ENCODE peak calls at places on chromosomes 2 and 18, in nine cellular contexts. S, N, C, A, J, L, V, E and U are unnamed samples.

GRCh38 chr2:1049691-1050090 is 99.0 kb downstream of the SNTG2 start:
- DNase-seq in N (peak; percentile 69), E (no peak), V (no peak), C (no peak), L (no peak), S (no peak), A (no peak), J (no peak), U (peak; percentile 35)

GRCh38 chr2:766255-766654 is 89.0 kb upstream of the TMEM18 start:
- DNase-seq in E (no peak), V (no peak), S (no peak), A (no peak), L (no peak), C (no peak), N (no peak), J (no peak), U (no peak)

GRCh38 chr18:37669991-37670534 is 104.5 kb upstream of the CELF4 start:
- DNase-seq in A (no peak), L (no peak), J (no peak), V (no peak), E (no peak), C (no peak), N (no peak), S (no peak), U (no peak)

GRCh38 chr2:95115418-95115817 is 6.2 kb downstream of the MRPS5 start:
- DNase-seq in V (peak; percentile 64), E (peak; percentile 70), J (peak; percentile 75), S (peak; percentile 77), L (peak; percentile 68), A (peak; percentile 57), C (peak; percentile 74), N (peak; percentile 76), U (peak; percentile 71)

GRCh38 chr2:127106457-127106997 is 427 bp downstream of the BIN1 start:
- DNase-seq in N (no peak), C (peak; percentile 47), S (no peak), J (no peak), V (no peak), L (no peak), E (no peak), A (no peak), U (peak; percentile 25)

GRCh38 chr2:235693279-235693678 is 199.4 kb downstream of the AGAP1 start:
- DNase-seq in V (no peak), C (no peak), E (no peak), S (no peak), J (no peak), L (no peak), A (no peak), N (no peak), U (no peak)

GRCh38 chr2:129179199-129179598 is 800.3 kb upstream of the RAB6C start:
- DNase-seq in L (no peak), V (no peak), E (no peak), C (no peak), J (no peak), S (no peak), A (no peak), N (no peak), U (no peak)

GRCh38 chr2:35035883-35036282 is 1319.7 kb upstream of the CRIM1 start:
- DNase-seq in A (no peak), E (no peak), C (peak; percentile 7), V (no peak), J (no peak), S (no peak), L (peak; percentile 8), N (no peak), U (no peak)

GRCh38 chr2:128329607-128330006 is 10.9 kb upstream of the HS6ST1 start:
- DNase-seq in J (no peak), V (no peak), N (no peak), S (no peak), E (no peak), C (no peak), L (no peak), A (no peak), U (peak; percentile 69)

GRCh38 chr2:124281556-124281955 is 256.5 kb downstream of the CNTNAP5 start:
- DNase-seq in J (no peak), L (no peak), S (no peak), A (no peak), E (peak; percentile 44), V (no peak), N (no peak), C (no peak), U (no peak)

GRCh38 chr2:128640847-128641360 is 322.2 kb upstream of the HS6ST1 start:
- DNase-seq in N (no peak), A (no peak), C (no peak), E (no peak), J (peak; percentile 7), S (no peak), V (no peak), L (no peak), U (no peak)

GRCh38 chr18:2237706-2238105 is 333.6 kb downstream of the METTL4 start:
- DNase-seq in L (no peak), C (no peak), V (no peak), A (no peak), E (no peak), J (no peak), S (no peak), N (no peak), U (no peak)

GRCh38 chr2:172783091-172783898 is 47.6 kb downstream of the RAPGEF4 start:
- DNase-seq in J (no peak), C (peak; percentile 13), N (peak; percentile 86), L (no peak), V (peak; percentile 78), S (no peak), A (no peak), E (no peak), U (peak; percentile 82)

GRCh38 chr2:121260370-121261154 is 24.4 kb downstream of the TFCP2L1 start:
- DNase-seq in A (no peak), E (peak; percentile 32), N (no peak), J (no peak), L (no peak), V (no peak), S (no peak), C (no peak), U (no peak)

GRCh38 chr2:10993001-10993481 is 81.3 kb downstream of the KCNF1 start:
- DNase-seq in S (no peak), A (no peak), N (no peak), L (no peak), E (no peak), C (no peak), V (no peak), J (no peak), U (no peak)

GRCh38 chr2:240814946-240815760 is 4.9 kb downstream of the KIF1A start:
- DNase-seq in S (no peak), V (no peak), C (no peak), N (no peak), E (no peak), L (no peak), A (no peak), J (no peak), U (no peak)

GRCh38 chr2:238855299-238855698 is 7.4 kb downstream of the TWIST2 start:
- DNase-seq in J (no peak), A (no peak), C (no peak), V (no peak), L (no peak), N (no peak), S (no peak), E (no peak), U (peak; percentile 51)

GRCh38 chr18:210780-211179 is 52.4 kb downstream of the USP14 start:
- DNase-seq in S (no peak), L (no peak), V (no peak), N (no peak), E (no peak), J (no peak), A (no peak), C (no peak), U (no peak)

GRCh38 chr2:31337860-31338259 is 76.7 kb downstream of the XDH start:
- DNase-seq in E (no peak), L (no peak), S (no peak), C (no peak), N (peak; percentile 93), J (no peak), A (no peak), V (no peak), U (peak; percentile 84)

GRCh38 chr2:20682166-20682565 is 15.2 kb downstream of the GDF7 start:
- DNase-seq in L (no peak), S (no peak), E (no peak), J (no peak), N (peak; percentile 37), A (no peak), V (peak; percentile 46), C (peak; percentile 34), U (no peak)

GRCh38 chr2:225002039-225002655 is 40.1 kb downstream of the DOCK10 start:
- DNase-seq in A (peak; percentile 86), J (peak; percentile 83), V (peak; percentile 70), E (no peak), L (peak; percentile 10), N (peak; percentile 89), C (peak; percentile 84), S (peak; percentile 85), U (peak; percentile 88)
- H3K4me3 ChIP-seq in A (no peak overlapping the region), J (no peak overlapping the region), V (no peak overlapping the region), E (no peak overlapping the region), L (no peak overlapping the region), N (no peak overlapping the region), C (no peak overlapping the region), S (no peak overlapping the region), U (no peak overlapping the region)

DNA sequence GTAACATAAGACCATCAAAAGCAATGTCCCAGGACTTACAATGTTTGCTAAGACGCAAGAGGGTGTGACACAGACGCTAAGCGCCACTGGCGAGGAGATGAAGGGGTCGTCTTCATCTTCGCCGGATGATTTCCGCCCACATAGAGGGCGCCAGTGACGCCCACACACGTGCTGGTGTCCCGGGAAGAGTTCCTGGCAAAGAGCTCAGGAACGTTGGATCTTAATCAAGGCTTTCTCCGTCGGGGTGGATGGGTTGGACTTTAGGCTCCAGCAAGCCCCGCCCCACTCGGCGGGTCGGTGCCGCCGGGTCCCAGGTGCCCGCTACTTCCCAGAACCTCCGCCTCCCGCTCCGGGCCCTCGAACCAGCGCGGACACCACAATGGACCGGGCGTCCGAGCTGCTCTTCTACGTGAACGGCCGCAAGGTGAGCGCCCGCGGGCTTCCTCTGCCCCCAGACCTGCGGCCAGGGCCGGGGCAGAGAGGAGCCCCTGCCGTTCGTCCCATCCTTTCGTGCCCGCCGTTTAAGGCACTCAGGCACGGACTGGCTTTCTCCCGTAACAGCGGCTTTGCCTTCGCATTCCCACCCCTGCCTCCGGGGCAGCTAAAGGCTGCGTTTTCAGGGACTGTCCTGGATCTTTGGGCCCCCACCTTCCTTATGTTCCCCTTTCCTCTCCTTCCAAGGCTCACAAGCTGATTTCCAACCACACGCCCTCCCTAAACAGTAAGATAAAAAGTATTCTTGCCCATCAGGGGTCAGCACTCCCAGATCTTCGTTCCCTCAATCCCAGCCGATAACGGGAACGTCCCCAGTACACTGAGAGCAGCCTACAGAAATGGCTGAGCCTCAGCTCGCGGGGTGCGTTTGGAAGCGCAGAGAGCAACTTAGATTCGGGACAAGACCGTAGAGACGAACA is at the start of gene AOX1:
- DNase-seq in E (peak; percentile 87), C (peak; percentile 86), J (peak; percentile 64), A (peak; percentile 9), V (peak; percentile 53), N (peak; percentile 67), S (peak; percentile 3), L (no peak), U (peak; percentile 61)
- TF ChIP-seq CTCF in E (no peak), C (peak; percentile 37), J (no peak), A (peak; percentile 35), V (no peak), N (no peak), S (no peak), L (no peak), U (no peak)

GRCh38 chr2:33477473-33478468 is 1.3 kb downstream of the RASGRP3 start:
- DNase-seq in L (no peak), J (peak; percentile 26), S (peak; percentile 91), C (peak; percentile 68), V (peak; percentile 36), A (peak; percentile 42), N (no peak), E (peak; percentile 60), U (no peak)
- H3K4me3 ChIP-seq in L (no peak overlapping the region), J (no peak overlapping the region), S (peak overlapping the region; percentile 90), C (no peak overlapping the region), V (no peak overlapping the region), A (peak overlapping the region; percentile 72), N (no peak overlapping the region), E (peak overlapping the region; percentile 78), U (no peak overlapping the region)

GRCh38 chr18:75884728-75885127 is 457.2 kb upstream of the SMIM21 start:
- DNase-seq in J (no peak), E (no peak), A (no peak), S (no peak), V (no peak), N (no peak), L (no peak), C (no peak), U (no peak)
- TF ChIP-seq CTCF in J (no peak), E (peak; percentile 19), A (peak; percentile 32), S (no peak), V (no peak), N (no peak), L (no peak), C (peak; percentile 38), U (no peak)